ENCODE peak calls at places on chromosomes 12 and 14, in ten cellular contexts. F is B cell; V is neural crest cell; Y is CD8-positive, alpha-beta T cell; D is stimulated activated CD4-positive, alpha-beta T cell treated with anti-CD3 and anti-CD28 coated beads, Interleukin-12 subunit alpha, Interleukin-12 subunit beta, amount 100 ng/mL, for 4 hours; L is Right ventricle myocardium superior; X is endothelial cell; R is neuronal stem cell; C is aorta; T is NCI-H2081. U is an unnamed sample.
A peak's percentile ranks its signal among the peaks of the same experiment; 100 is the strongest.

GRCh38 chr12:123571343-123571813 is 13.0 kb upstream of the TMED2 start:
- DNase-seq in X (no peak), D (no peak), T (no peak), L (peak; percentile 65), V (no peak), R (no peak), F (no peak), C (peak; percentile 57), Y (no peak), U (no peak)

GRCh38 chr12:87425942-87426554 is 603.2 kb downstream of the C12orf50 start:
- DNase-seq in C (no peak), T (no peak), R (no peak), F (no peak), L (no peak), V (no peak), Y (no peak), X (no peak), D (no peak), U (no peak)

GRCh38 chr12:26113194-26113654 is 11.6 kb downstream of the BHLHE41 start:
- DNase-seq in D (no peak), Y (no peak), V (no peak), R (no peak), C (no peak), L (peak; percentile 35), T (peak; percentile 85), F (no peak), X (no peak), U (no peak)

GRCh38 chr12:123167329-123167728 is 16.4 kb upstream of the PITPNM2 start:
- DNase-seq in T (no peak), Y (no peak), D (no peak), F (no peak), X (no peak), L (no peak), C (no peak), R (no peak), V (no peak), U (no peak)

GRCh38 chr12:114275937-114276785 is 129.8 kb downstream of the TBX5 start:
- DNase-seq in Y (no peak), R (no peak), D (no peak), T (no peak), F (no peak), L (no peak), V (no peak), X (no peak), C (no peak), U (no peak)

GRCh38 chr14:104294628-104294982 is 156.2 kb downstream of the KIF26A start:
- DNase-seq in V (no peak), T (no peak), C (peak; percentile 25), R (no peak), Y (no peak), L (peak; percentile 31), D (no peak), X (no peak), F (no peak), U (no peak)

GRCh38 chr12:121003650-121004049 is 12.6 kb downstream of the C12orf43 start:
- DNase-seq in D (no peak), Y (no peak), V (no peak), L (no peak), X (no peak), C (no peak), F (no peak), T (no peak), R (no peak), U (no peak)

GRCh38 chr12:57430117-57430930 is 519 bp downstream of the R3HDM2 start:
- DNase-seq in F (no peak), X (peak; percentile 65), L (peak; percentile 69), C (peak; percentile 62), D (no peak), V (peak; percentile 36), T (peak; percentile 82), Y (peak; percentile 33), R (peak; percentile 31), U (no peak)

GRCh38 chr12:32146074-32146873 is 39.6 kb downstream of the BICD1 start:
- DNase-seq in C (no peak), X (no peak), D (no peak), Y (no peak), R (no peak), L (no peak), V (no peak), F (no peak), T (no peak), U (no peak)

GRCh38 chr12:57765698-57766463 is 997 bp downstream of the CYP27B1 start:
- DNase-seq in F (peak; percentile 37), L (no peak), T (no peak), R (no peak), C (no peak), D (no peak), Y (no peak), V (no peak), X (no peak), U (no peak)

GRCh38 chr12:50732591-50732990 is 31.3 kb upstream of the ATF1 start:
- DNase-seq in Y (no peak), F (no peak), V (no peak), L (no peak), C (no peak), R (no peak), D (no peak), X (no peak), T (no peak), U (no peak)

GRCh38 chr12:10638728-10639127 is 25.3 kb upstream of the MAGOHB start:
- DNase-seq in Y (no peak), X (no peak), T (no peak), D (no peak), V (no peak), R (no peak), L (no peak), C (no peak), F (no peak), U (no peak)

GRCh38 chr14:104524726-104525125 is 54.8 kb upstream of the C14orf180 start:
- DNase-seq in R (no peak), F (no peak), T (no peak), D (no peak), Y (no peak), V (no peak), L (no peak), X (no peak), C (no peak), U (no peak)